ENCODE peak calls at places on chromosomes 5 and 9, in six cellular contexts. N, Q, K, C, U and I are unnamed samples.
A peak's percentile ranks its signal among the peaks of the same experiment; 100 is the strongest.

GRCh38 chr5:68303038-68303738 is 87.6 kb downstream of the PIK3R1 start:
- DNase-seq in K (no peak), N (peak; percentile 39), Q (no peak), C (no peak), U (no peak), I (no peak)

GRCh38 chr5:13865317-13865716 is 79.2 kb downstream of the DNAH5 start:
- DNase-seq in C (no peak), N (no peak), U (no peak), K (no peak), Q (no peak), I (no peak)

GRCh38 chr9:6692891-6693361 is 47.4 kb upstream of the GLDC start:
- DNase-seq in Q (no peak), U (no peak), K (no peak), C (no peak), N (no peak), I (no peak)

GRCh38 chr9:35341585-35341984 is 148.3 kb upstream of the RUSC2 start:
- DNase-seq in U (no peak), Q (peak; percentile 43), C (no peak), N (peak; percentile 45), K (no peak), I (no peak)

GRCh38 chr9:8365029-8365428 is 565.5 kb upstream of the DMAC1 start:
- DNase-seq in C (no peak), U (no peak), Q (no peak), N (no peak), K (no peak), I (no peak)

GRCh38 chr9:126886194-126886830 is 25.9 kb downstream of the ZBTB34 start:
- DNase-seq in U (no peak), K (no peak), N (no peak), C (no peak), Q (no peak), I (no peak)

GRCh38 chr5:180436275-180436674 is 57.9 kb upstream of the CNOT6 start:
- DNase-seq in N (no peak), U (no peak), Q (no peak), C (no peak), K (no peak), I (no peak)

GRCh38 chr5:141780952-141781730 is 97.1 kb downstream of the PCDH1 start:
- DNase-seq in U (no peak), C (no peak), K (no peak), N (no peak), Q (no peak), I (no peak)

GRCh38 chr5:154131817-154132216 is 58.7 kb upstream of the GALNT10 start:
- DNase-seq in C (no peak), K (no peak), U (no peak), Q (no peak), N (no peak), I (no peak)

GRCh38 chr9:135902655-135903357 is 4.5 kb downstream of the CAMSAP1 start:
- DNase-seq in U (no peak), K (no peak), N (no peak), Q (no peak), C (no peak), I (no peak)

GRCh38 chr5:120252839-120253238 is 211.3 kb upstream of the PRR16 start:
- DNase-seq in U (no peak), C (no peak), Q (no peak), N (peak; percentile 54), K (no peak), I (no peak)

GRCh38 chr9:136597965-136598364 is 52.1 kb upstream of the NOTCH1 start:
- DNase-seq in C (no peak), Q (no peak), U (no peak), K (no peak), N (peak; percentile 23), I (peak; percentile 45)

GRCh38 chr5:168747987-168748777 is 169.0 kb upstream of the PANK3 start:
- DNase-seq in C (peak; percentile 45), Q (no peak), N (peak; percentile 32), K (peak; percentile 78), U (no peak), I (peak; percentile 63)

GRCh38 chr5:127833999-127834953 is 131.1 kb downstream of the CCDC192 start:
- DNase-seq in K (no peak), N (no peak), Q (no peak), U (no peak), C (no peak), I (no peak)

GRCh38 chr5:135873831-135874230 is 21.8 kb downstream of the IL9 start:
- DNase-seq in C (no peak), N (no peak), K (no peak), U (no peak), Q (no peak), I (no peak)